ENCODE peak calls at places on chromosome 22, in six cellular contexts. Q, C, F, A, H and D are unnamed samples.

GRCh38 chr22:27377901-27378300 is 423.7 kb downstream of the MN1 start:
- DNase-seq in Q (no peak), C (no peak), F (peak; percentile 51), A (no peak), H (peak; percentile 18), D (no peak)

GRCh38 chr22:50691521-50691920 is 18.9 kb downstream of the SHANK3 start:
- DNase-seq in Q (peak; percentile 44), C (peak; percentile 13), F (no peak), A (peak; percentile 65), H (no peak), D (no peak)

GRCh38 chr22:47356433-47357011 is 594.1 kb downstream of the TBC1D22A start:
- DNase-seq in Q (no peak), C (no peak), F (no peak), A (no peak), H (no peak), D (no peak)

GRCh38 chr22:32617271-32617670 is 142.7 kb downstream of the FBXO7 start:
- DNase-seq in Q (peak; percentile 74), C (no peak), F (no peak), A (no peak), H (peak; percentile 59), D (no peak)

GRCh38 chr22:46072030-46072881 is 78.1 kb upstream of the PPARA start:
- DNase-seq in Q (peak; percentile 61), C (peak; percentile 59), F (peak; percentile 74), A (peak; percentile 60), H (peak; percentile 69), D (peak; percentile 79)

GRCh38 chr22:29167032-29167911 is 38.4 kb upstream of the EMID1 start:
- DNase-seq in Q (no peak), C (no peak), F (no peak), A (no peak), H (no peak), D (peak; percentile 93)

GRCh38 chr22:39353346-39353745 is 3.6 kb downstream of the SYNGR1 start:
- DNase-seq in Q (no peak), C (no peak), F (no peak), A (no peak), H (peak; percentile 40), D (no peak)

GRCh38 chr22:23315341-23315917 is 135.1 kb downstream of the BCR start:
- DNase-seq in Q (peak; percentile 86), C (peak; percentile 59), F (no peak), A (peak; percentile 67), H (peak; percentile 71), D (no peak)

GRCh38 chr22:44245438-44245837 is 64.7 kb downstream of the PARVG start:
- DNase-seq in Q (no peak), C (no peak), F (peak; percentile 26), A (no peak), H (no peak), D (no peak)

GRCh38 chr22:33194529-33194928 is 136.3 kb upstream of the SYN3 start:
- DNase-seq in Q (no peak), C (no peak), F (no peak), A (peak; percentile 45), H (no peak), D (no peak)

GRCh38 chr22:24107668-24108067 is 73.6 kb upstream of the SUSD2 start:
- DNase-seq in Q (peak; percentile 90), C (peak; percentile 95), F (peak; percentile 52), A (no peak), H (peak; percentile 81), D (no peak)

GRCh38 chr22:40602231-40602630 is 34.3 kb downstream of the MRTFA start:
- DNase-seq in Q (no peak), C (no peak), F (no peak), A (no peak), H (peak; percentile 50), D (no peak)

GRCh38 chr22:48685767-48686166 is 1141.9 kb downstream of the BRD1 start:
- DNase-seq in Q (no peak), C (no peak), F (no peak), A (no peak), H (no peak), D (no peak)

GRCh38 chr22:30246962-30247376 is 410 bp upstream of the LIF start:
- DNase-seq in Q (no peak), C (no peak), F (no peak), A (no peak), H (no peak), D (no peak)

GRCh38 chr22:19663286-19663815 is 51.0 kb upstream of the SEPTIN5 start:
- DNase-seq in Q (peak; percentile 76), C (peak; percentile 56), F (no peak), A (no peak), H (peak; percentile 88), D (no peak)

GRCh38 chr22:17965538-17966402 is 58.6 kb downstream of the MICAL3 start:
- DNase-seq in Q (no peak), C (no peak), F (no peak), A (no peak), H (no peak), D (no peak)

GRCh38 chr22:38623357-38623756 is 32.8 kb downstream of the FAM227A start:
- DNase-seq in Q (no peak), C (no peak), F (no peak), A (no peak), H (no peak), D (no peak)

GRCh38 chr22:45961679-45962430 is 15.1 kb downstream of the WNT7B start:
- DNase-seq in Q (no peak), C (no peak), F (no peak), A (no peak), H (no peak), D (no peak)

GRCh38 chr22:20781272-20781990 is 7.5 kb downstream of the SERPIND1 start:
- DNase-seq in Q (peak; percentile 21), C (no peak), F (no peak), A (no peak), H (peak; percentile 28), D (no peak)

GRCh38 chr22:48099671-48100070 is 1337.2 kb downstream of the TBC1D22A start:
- DNase-seq in Q (no peak), C (no peak), F (no peak), A (no peak), H (no peak), D (no peak)

GRCh38 chr22:44444341-44445306 is 53.4 kb downstream of the RTL6 start:
- DNase-seq in Q (no peak), C (peak; percentile 13), F (no peak), A (peak; percentile 68), H (no peak), D (no peak)

GRCh38 chr22:48318575-48319320 is 1508.9 kb downstream of the BRD1 start:
- DNase-seq in Q (no peak), C (peak; percentile 13), F (no peak), A (no peak), H (no peak), D (no peak)

GRCh38 chr22:45859231-45860161 is 117.5 kb downstream of the WNT7B start:
- DNase-seq in Q (peak; percentile 21), C (no peak), F (no peak), A (no peak), H (peak; percentile 65), D (no peak)

GRCh38 chr22:30602049-30602448 is 4.9 kb upstream of the TCN2 start:
- DNase-seq in Q (peak; percentile 43), C (no peak), F (no peak), A (peak; percentile 78), H (peak; percentile 23), D (no peak)

GRCh38 chr22:32267011-32267410 is 11.9 kb upstream of the SLC5A4 start:
- DNase-seq in Q (no peak), C (no peak), F (no peak), A (no peak), H (no peak), D (no peak)

GRCh38 chr22:39148727-39149535 is 3.5 kb downstream of the CBX7 start:
- DNase-seq in Q (no peak), C (peak; percentile 75), F (no peak), A (peak; percentile 83), H (no peak), D (peak; percentile 85)

GRCh38 chr22:24146190-24146616 is 35.1 kb upstream of the SUSD2 start:
- DNase-seq in Q (peak; percentile 83), C (peak; percentile 51), F (peak; percentile 82), A (peak; percentile 75), H (peak; percentile 58), D (no peak)

DNA sequence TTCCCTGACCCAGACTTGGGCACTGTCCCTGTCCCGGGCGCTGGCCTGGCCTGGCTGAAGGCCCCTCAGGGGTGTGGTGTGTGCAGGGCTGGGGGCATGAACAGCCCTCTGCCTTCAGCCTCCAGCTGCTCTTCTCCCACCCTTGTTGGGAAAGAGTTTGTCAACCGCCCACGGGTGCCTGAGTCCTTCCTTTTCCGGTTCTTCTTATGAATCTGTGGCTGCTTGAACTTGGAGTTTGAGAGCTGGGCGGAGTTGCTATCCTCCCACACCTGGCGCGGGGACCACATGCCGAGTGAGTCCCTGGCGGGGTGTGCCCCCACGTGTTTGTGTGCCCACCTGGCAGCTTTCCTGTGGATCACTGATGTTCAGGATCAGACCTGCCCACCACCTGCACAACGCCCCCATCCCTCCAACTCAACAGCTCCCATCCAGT is 13.4 kb downstream of the NFAM1 start:
- DNase-seq in Q (no peak), C (no peak), F (no peak), A (no peak), H (no peak), D (no peak)
- H3K4me3 ChIP-seq in Q (no peak overlapping the region), C (no peak overlapping the region), F (no peak overlapping the region), A (no peak overlapping the region), H (no peak overlapping the region), D (no peak overlapping the region)

DNA sequence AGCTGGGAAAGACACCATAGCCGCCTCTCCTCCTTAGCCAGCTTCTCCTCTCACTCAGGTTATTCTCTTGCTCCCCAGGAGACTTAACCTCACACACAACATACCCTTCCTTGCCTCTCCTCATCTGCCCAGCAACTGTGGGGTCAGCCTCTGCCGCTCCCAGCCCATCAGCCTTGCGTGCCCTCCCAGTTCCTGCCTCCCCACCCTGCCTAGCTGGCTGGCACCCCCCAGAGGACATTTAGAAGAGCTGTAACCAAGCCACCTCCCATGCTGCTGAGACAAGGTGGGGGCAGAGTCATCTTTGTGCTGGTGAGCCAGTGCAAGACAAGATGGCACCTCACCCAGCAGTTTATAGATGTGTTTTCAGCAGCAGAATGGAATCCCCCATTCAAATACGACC is 38.2 kb downstream of the TOM1 start:
- DNase-seq in Q (no peak), C (no peak), F (no peak), A (peak; percentile 54), H (no peak), D (no peak)
- TF ChIP-seq CTCF in Q (no peak), C (no peak), F (no peak), A (peak; percentile 63), H (no peak), D (peak; percentile 48)

GRCh38 chr22:22123118-22123959 is 121.2 kb upstream of the VPREB1 start:
- DNase-seq in Q (no peak), C (no peak), F (no peak), A (peak; percentile 32), H (no peak), D (no peak)
- H3K27me3 ChIP-seq in Q (peaks cover 31% of the 10 kb centered on the region), C (peaks cover 13% of the 10 kb centered on the region), F (no peaks in the 10 kb centered on the region), A (peaks cover 96% of the 10 kb centered on the region), H (peaks cover 3% of the 10 kb centered on the region), D (no peaks in the 10 kb centered on the region)

GRCh38 chr22:37485006-37485713 is 1.0 kb downstream of the MFNG start:
- DNase-seq in Q (no peak), C (peak; percentile 33), F (no peak), A (no peak), H (no peak), D (peak; percentile 78)
- H3K4me3 ChIP-seq in Q (no peak overlapping the region), C (peak overlapping the region; percentile 41), F (peak overlapping the region; percentile 40), A (no peak overlapping the region), H (no peak overlapping the region), D (peak overlapping the region; percentile 85)